ENCODE peak calls at places on chromosomes 12 and 14, in nine cellular contexts. D is stimulated activated CD4-positive, alpha-beta T cell treated with anti-CD3 and anti-CD28 coated beads, Interleukin-12 subunit alpha, Interleukin-12 subunit beta, amount 100 ng/mL, for 24 hours; P is memory B cell; Q is NCI-H1436; A is NCI-H1092 treated with DMSO at 0.1 percent for 48 hours; K is activated T-cell treated with anti-CD3 and anti-CD28 coated beads for 24 hours; N is GM23248; U is IMR-90; Y is hypothalamus. W is an unnamed sample.

GRCh38 chr12:109115404-109115757 is 1.0 kb upstream of the ACACB start:
- DNase-seq in N (no peak), A (no peak), P (no peak), D (no peak), Y (no peak), K (no peak), U (no peak), Q (no peak), W (no peak)

GRCh38 chr12:65827827-65828231 is 3.5 kb downstream of the HMGA2 start:
- DNase-seq in A (no peak), Q (no peak), D (no peak), K (no peak), U (no peak), P (no peak), N (peak), Y (no peak), W (no peak)

GRCh38 chr12:64618953-64619590 is 8.8 kb downstream of the RASSF3 start:
- DNase-seq in Q (no peak), D (no peak), A (no peak), Y (no peak), K (no peak), U (peak), N (peak), P (no peak), W (peak)

GRCh38 chr12:132162508-132163031 is 18.3 kb downstream of the NOC4L start:
- DNase-seq in D (no peak), P (no peak), Y (no peak), U (peak), N (peak), Q (no peak), A (peak), K (no peak), W (peak)

GRCh38 chr12:52200783-52201519 is 9.1 kb upstream of the KRT80 start:
- DNase-seq in Y (no peak), D (no peak), N (no peak), Q (no peak), P (no peak), K (no peak), A (no peak), U (no peak), W (no peak)

GRCh38 chr14:74401504-74402241 is 24.3 kb downstream of the SYNDIG1L start:
- DNase-seq in P (peak), Q (no peak), U (no peak), A (no peak), Y (no peak), N (peak), K (peak), D (peak), W (no peak)

GRCh38 chr14:98896476-98896875 is 375.5 kb downstream of the BCL11B start:
- DNase-seq in Y (no peak), A (no peak), D (no peak), U (no peak), K (no peak), Q (no peak), N (no peak), P (no peak), W (no peak)

GRCh38 chr14:95482967-95483842 is 33.2 kb downstream of the SYNE3 start:
- DNase-seq in K (no peak), Y (no peak), A (no peak), N (peak), P (no peak), U (peak), Q (no peak), D (no peak), W (peak)

GRCh38 chr14:103372552-103373304 is 12.5 kb upstream of the MARK3 start:
- DNase-seq in Y (no peak), A (no peak), Q (no peak), K (no peak), P (no peak), N (peak), D (no peak), U (peak), W (peak)

GRCh38 chr12:26369588-26369987 is 174.2 kb downstream of the SSPN start:
- DNase-seq in K (no peak), Y (no peak), A (no peak), N (peak), Q (no peak), P (no peak), U (peak), D (no peak), W (peak)

GRCh38 chr12:48003226-48004038 is 844 bp downstream of the COL2A1 start:
- DNase-seq in U (no peak), Y (no peak), A (peak), D (no peak), K (no peak), N (peak), P (peak), Q (no peak), W (peak)

GRCh38 chr12:55723516-55724225 is 3.5 kb downstream of the RDH5 start:
- DNase-seq in N (peak), Q (no peak), U (no peak), K (no peak), P (no peak), A (no peak), Y (no peak), D (no peak), W (no peak)

GRCh38 chr14:94461526-94462218 is 9.1 kb upstream of the SERPINA11 start:
- DNase-seq in K (no peak), A (no peak), Y (no peak), Q (no peak), D (no peak), U (no peak), P (no peak), N (no peak), W (no peak)

GRCh38 chr12:50351120-50352043 is 45.0 kb downstream of the FAM186A start:
- DNase-seq in A (no peak), P (no peak), K (no peak), Q (no peak), N (peak), Y (no peak), U (no peak), D (no peak), W (no peak)

GRCh38 chr12:1841606-1842182 is 21.3 kb downstream of the LRTM2 start:
- DNase-seq in N (no peak), D (no peak), Y (no peak), P (no peak), U (no peak), Q (no peak), K (no peak), A (no peak), W (no peak)

GRCh38 chr12:130709151-130710000 is 6.7 kb downstream of the RIMBP2 start:
- DNase-seq in U (no peak), D (no peak), N (no peak), Y (no peak), Q (no peak), K (no peak), A (no peak), P (no peak), W (no peak)

GRCh38 chr12:54184024-54184805 is 4.6 kb downstream of the SMUG1 start:
- DNase-seq in A (no peak), P (no peak), N (no peak), Y (no peak), D (no peak), U (no peak), K (no peak), Q (no peak), W (no peak)

GRCh38 chr12:113310489-113310888 is 24.4 kb downstream of the SLC8B1 start:
- DNase-seq in Y (no peak), Q (no peak), N (peak), A (peak), U (no peak), P (no peak), D (no peak), K (no peak), W (no peak)

GRCh38 chr12:131860472-131861260 is 32.5 kb downstream of the MMP17 start:
- DNase-seq in A (no peak), Q (peak), D (no peak), Y (no peak), K (no peak), U (peak), P (no peak), N (peak), W (peak)

GRCh38 chr12:116996648-116997047 is 85.9 kb downstream of the FBXW8 start:
- DNase-seq in K (no peak), D (no peak), A (no peak), U (peak), Q (no peak), N (no peak), Y (no peak), P (no peak), W (no peak)

GRCh38 chr12:49227701-49228100 is 37.2 kb upstream of the TUBA1C start:
- DNase-seq in K (no peak), Y (no peak), A (peak), U (no peak), N (no peak), D (no peak), P (no peak), Q (no peak), W (no peak)

GRCh38 chr12:124778411-124778810 is 85.3 kb downstream of the SCARB1 start:
- DNase-seq in Y (no peak), K (no peak), Q (no peak), P (no peak), N (no peak), D (no peak), U (no peak), A (no peak), W (no peak)

GRCh38 chr12:56601503-56601902 is 28.6 kb downstream of the BAZ2A start:
- DNase-seq in K (no peak), Y (no peak), U (no peak), A (no peak), D (peak), N (peak), P (peak), Q (no peak), W (no peak)

GRCh38 chr12:47981496-47982260 is 18.3 kb downstream of the TMEM106C start:
- DNase-seq in N (no peak), Q (no peak), U (no peak), K (no peak), P (no peak), D (no peak), A (peak), Y (no peak), W (no peak)

GRCh38 chr14:70317969-70318634 is 41.4 kb downstream of the COX16 start:
- DNase-seq in N (peak), Y (no peak), K (no peak), Q (peak), U (peak), D (no peak), P (peak), A (peak), W (peak)

GRCh38 chr12:34363050-34363673 is 340.9 kb downstream of the ALG10 start:
- DNase-seq in Y (no peak), D (no peak), P (no peak), K (no peak), A (no peak), Q (no peak), U (no peak), N (no peak), W (no peak)

GRCh38 chr12:23729354-23729753 is 220.1 kb downstream of the SOX5 start:
- DNase-seq in D (no peak), N (no peak), A (no peak), P (no peak), K (no peak), Q (no peak), Y (no peak), U (peak), W (peak)

GRCh38 chr14:21136024-21136423 is 19.8 kb downstream of the OR5AU1 start:
- DNase-seq in P (no peak), D (no peak), U (peak), Y (no peak), A (peak), Q (peak), K (no peak), N (peak), W (peak)

GRCh38 chr14:102629700-102630365 is 37.4 kb downstream of the RCOR1 start:
- DNase-seq in P (no peak), Q (no peak), U (peak), K (no peak), Y (no peak), D (no peak), N (no peak), A (no peak), W (no peak)

GRCh38 chr14:100696590-100696989 is 30.1 kb upstream of the DLK1 start:
- DNase-seq in U (no peak), Q (no peak), K (no peak), P (no peak), D (no peak), A (no peak), Y (no peak), N (peak), W (no peak)

GRCh38 chr12:77315407-77315806 is 250.0 kb upstream of the E2F7 start:
- DNase-seq in A (no peak), N (no peak), P (no peak), Y (no peak), Q (no peak), D (no peak), K (no peak), U (no peak), W (no peak)

GRCh38 chr14:96246535-96246839 is 9.5 kb upstream of the BDKRB1 start:
- DNase-seq in K (no peak), D (no peak), A (no peak), Y (no peak), P (no peak), U (peak), N (peak), Q (no peak), W (peak)

GRCh38 chr14:88300817-88301216 is 22.3 kb downstream of the KCNK10 start:
- DNase-seq in K (no peak), D (no peak), P (no peak), Q (no peak), A (no peak), Y (no peak), U (no peak), N (no peak), W (no peak)

GRCh38 chr12:125105600-125105999 is 40.4 kb downstream of the AACS start:
- DNase-seq in P (no peak), U (no peak), K (no peak), A (no peak), N (no peak), Y (no peak), D (no peak), Q (no peak), W (no peak)

GRCh38 chr14:79581912-79582576 is 629.3 kb downstream of the DIO2 start:
- DNase-seq in Y (no peak), K (no peak), A (no peak), N (peak), U (peak), P (no peak), Q (no peak), D (no peak), W (peak)

GRCh38 chr12:27331299-27331926 is 1.2 kb upstream of the BMAL2 start:
- DNase-seq in U (peak), Y (no peak), Q (no peak), K (no peak), D (no peak), N (peak), P (no peak), A (no peak), W (peak)

GRCh38 chr12:30792648-30793499 is 38.1 kb upstream of the CAPRIN2 start:
- DNase-seq in P (no peak), D (no peak), K (no peak), U (peak), Y (no peak), Q (no peak), N (peak), A (no peak), W (peak)

W was measured in astrocyte of the spinal cord.